ENCODE peak calls at places on chromosomes 1 and 21, in nine cellular contexts. Z is spleen, B is pancreas, J is fibroblast of lung, H is cardiac muscle cell, K is BE2C, W is kidney, F is astrocyte, A is body of pancreas. O is an unnamed sample.
A peak's percentile ranks its signal among the peaks of the same experiment; 100 is the strongest.

GRCh38 chr1:12232221-12232620 is 2.4 kb downstream of the VPS13D start:
- DNase-seq in A (no peak), F (no peak), H (no peak), Z (no peak), B (no peak), W (no peak), K (no peak), J (no peak), O (no peak)

GRCh38 chr1:198443374-198444233 is 96.9 kb downstream of the ATP6V1G3 start:
- DNase-seq in A (no peak), J (peak; percentile 93), Z (no peak), H (no peak), W (no peak), F (peak; percentile 99), K (no peak), B (no peak), O (no peak)

GRCh38 chr1:20185834-20186782 is at the start of the genes PLA2G2C and UBXN10:
- DNase-seq in B (peak; percentile 46), A (peak; percentile 42), K (peak; percentile 39), W (peak; percentile 95), F (no peak), Z (peak; percentile 87), H (peak; percentile 66), J (no peak), O (peak; percentile 44)

GRCh38 chr1:6454856-6455751 is 10.9 kb downstream of the TNFRSF25 start:
- DNase-seq in K (no peak), F (no peak), W (peak; percentile 69), H (no peak), Z (no peak), A (no peak), J (no peak), B (no peak), O (peak; percentile 48)

GRCh38 chr21:17461582-17461981 is 51.3 kb upstream of the CXADR start:
- DNase-seq in A (no peak), Z (no peak), H (no peak), K (no peak), F (peak; percentile 22), B (no peak), J (peak; percentile 65), W (no peak), O (no peak)

GRCh38 chr1:3530086-3530930 is 75.8 kb downstream of the ARHGEF16 start:
- DNase-seq in B (peak; percentile 47), W (no peak), K (no peak), J (no peak), F (no peak), A (peak; percentile 52), H (peak; percentile 32), Z (no peak), O (no peak)

GRCh38 chr1:226062558-226063361 is at the start of gene H3-3A:
- DNase-seq in K (peak; percentile 99), Z (peak; percentile 99), W (peak; percentile 99), A (peak; percentile 98), H (peak; percentile 98), J (peak; percentile 94), B (peak; percentile 98), F (peak; percentile 70), O (peak; percentile 97)

GRCh38 chr1:59892836-59893811 is 33.4 kb downstream of the CYP2J2 start:
- DNase-seq in J (no peak), K (no peak), W (no peak), A (peak; percentile 33), F (no peak), H (peak; percentile 30), Z (no peak), B (no peak), O (no peak)

GRCh38 chr21:27511241-27511640 is 544.4 kb upstream of the ADAMTS5 start:
- DNase-seq in K (no peak), Z (no peak), F (no peak), B (no peak), J (no peak), H (no peak), W (no peak), A (no peak), O (no peak)

GRCh38 chr1:75136921-75137641 is 2.9 kb downstream of the LHX8 start:
- DNase-seq in H (no peak), W (no peak), F (no peak), K (no peak), Z (no peak), A (no peak), J (no peak), B (no peak), O (no peak)

GRCh38 chr1:205505076-205505729 is 734 bp downstream of the CDK18 start:
- DNase-seq in K (no peak), B (no peak), W (peak; percentile 69), J (no peak), H (peak; percentile 44), Z (no peak), A (no peak), F (no peak), O (no peak)

GRCh38 chr21:37915516-37915915 is 741 bp downstream of the KCNJ6 start:
- DNase-seq in W (no peak), A (no peak), Z (no peak), F (no peak), H (peak; percentile 3), B (no peak), J (no peak), K (no peak), O (no peak)

GRCh38 chr1:8625981-8626898 is 191.2 kb downstream of the RERE start:
- DNase-seq in F (peak; percentile 98), Z (no peak), W (no peak), A (no peak), H (no peak), B (no peak), K (no peak), J (peak; percentile 88), O (no peak)
- H3K4me3 ChIP-seq in F (peak overlapping the region; percentile 9), Z (no peak overlapping the region), W (no peak overlapping the region), A (no peak overlapping the region), H (no peak overlapping the region), B (no peak overlapping the region), K (no peak overlapping the region), J (no peak overlapping the region), O (no peak overlapping the region)

GRCh38 chr1:47182681-47183235 is 7.1 kb downstream of the PDZK1IP1 start:
- DNase-seq in Z (peak; percentile 55), F (no peak), B (no peak), K (no peak), A (no peak), J (no peak), W (no peak), H (no peak), O (no peak)

GRCh38 chr1:47183308-47184089 is 6.3 kb downstream of the PDZK1IP1 start:
- DNase-seq in H (no peak), J (no peak), W (no peak), Z (peak; percentile 49), A (no peak), K (no peak), B (no peak), F (no peak), O (no peak)

GRCh38 chr1:47184771-47185677 is 4.8 kb downstream of the PDZK1IP1 start:
- DNase-seq in B (no peak), F (no peak), H (no peak), Z (peak; percentile 48), W (no peak), K (no peak), A (no peak), J (no peak), O (no peak)

GRCh38 chr1:47181955-47182680 is 7.7 kb downstream of the PDZK1IP1 start:
- DNase-seq in B (no peak), W (no peak), K (no peak), F (peak; percentile 61), A (no peak), J (peak; percentile 36), Z (peak; percentile 65), H (no peak), O (no peak)

GRCh38 chr1:47184090-47184735 is 5.6 kb downstream of the PDZK1IP1 start:
- DNase-seq in H (no peak), B (no peak), F (no peak), W (no peak), A (no peak), Z (peak; percentile 38), K (no peak), J (no peak), O (no peak)
- H3K4me1 ChIP-seq in H (no peaks in the 10 kb centered on the region), B (peaks cover 6% of the 10 kb centered on the region), F (peaks cover 4% of the 10 kb centered on the region), W (peaks cover 29% of the 10 kb centered on the region), A (peaks cover 21% of the 10 kb centered on the region), Z (peaks cover 9% of the 10 kb centered on the region), K (no peaks in the 10 kb centered on the region), J (no peaks in the 10 kb centered on the region), O (peaks cover 6% of the 10 kb centered on the region)

DNA sequence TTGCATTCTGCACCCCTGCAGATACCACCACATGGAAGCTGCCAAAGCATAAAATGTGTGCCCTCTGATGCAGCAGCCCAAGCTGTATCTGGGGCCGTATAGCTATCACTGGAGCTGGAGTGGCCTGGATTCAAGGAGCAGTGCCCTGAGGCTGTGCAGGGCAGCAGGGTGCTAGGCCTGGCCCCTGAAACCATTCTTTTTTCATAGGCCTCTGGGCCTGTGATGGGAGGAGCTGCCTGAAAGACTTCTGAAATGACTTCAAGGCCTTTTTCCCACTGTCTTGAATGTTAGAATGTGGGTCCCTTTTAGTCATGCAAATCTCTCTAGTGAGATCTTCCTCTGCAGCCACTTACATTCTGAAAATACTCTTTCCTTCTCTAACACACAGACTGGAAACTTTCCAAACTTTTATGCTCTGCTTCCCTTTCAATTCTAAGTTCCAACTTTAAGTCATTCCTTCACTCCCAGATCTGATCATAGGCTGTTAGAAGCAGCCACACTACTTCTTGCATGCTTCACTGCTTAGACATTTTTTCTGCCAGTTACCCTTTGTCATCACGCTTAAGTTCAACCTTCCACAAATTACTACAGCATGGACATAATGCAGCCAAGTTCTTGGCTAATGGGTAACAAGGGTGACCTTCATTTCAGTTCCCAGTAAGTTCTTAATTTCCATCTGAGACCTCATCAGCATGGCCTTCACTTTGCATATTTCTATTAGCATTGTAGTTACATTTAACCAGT is 42.4 kb downstream of the DRAM2 start:
- DNase-seq in Z (no peak), A (no peak), W (no peak), J (no peak), F (no peak), K (no peak), H (no peak), B (no peak), O (no peak)
- H3K9me3 ChIP-seq in Z (peaks cover 87% of the 10 kb centered on the region), A (no peaks in the 10 kb centered on the region), W (peaks cover 6% of the 10 kb centered on the region), J (no peaks in the 10 kb centered on the region), F (peaks cover 3% of the 10 kb centered on the region), K (no peaks in the 10 kb centered on the region), H (no peaks in the 10 kb centered on the region), B (no peaks in the 10 kb centered on the region), O (peaks cover 7% of the 10 kb centered on the region)

GRCh38 chr1:107871259-107871658 is 93.7 kb downstream of the VAV3 start:
- DNase-seq in A (no peak), H (no peak), J (no peak), B (no peak), W (no peak), F (no peak), Z (no peak), K (no peak), O (no peak)

GRCh38 chr1:107867892-107868291 is 97.1 kb downstream of the VAV3 start:
- DNase-seq in F (no peak), H (no peak), K (no peak), W (no peak), A (no peak), B (no peak), J (no peak), Z (no peak), O (no peak)

GRCh38 chr1:107874221-107874620 is 90.8 kb downstream of the VAV3 start:
- DNase-seq in W (no peak), F (no peak), Z (no peak), B (no peak), A (no peak), H (no peak), K (no peak), J (peak; percentile 12), O (no peak)

GRCh38 chr1:107870691-107871090 is 94.3 kb downstream of the VAV3 start:
- DNase-seq in Z (no peak), K (no peak), W (no peak), A (peak; percentile 15), B (no peak), F (no peak), H (no peak), J (peak; percentile 29), O (no peak)

GRCh38 chr1:107871687-107872086 is 93.3 kb downstream of the VAV3 start:
- DNase-seq in K (no peak), F (no peak), J (no peak), Z (no peak), B (no peak), W (no peak), H (no peak), A (no peak), O (no peak)
- H3K4me3 ChIP-seq in K (no peak overlapping the region), F (no peak overlapping the region), J (no peak overlapping the region), Z (no peak overlapping the region), B (no peak overlapping the region), W (no peak overlapping the region), H (no peak overlapping the region), A (no peak overlapping the region), O (no peak overlapping the region)